ENCODE peak calls at places on chromosomes 6 and 20, in four cellular contexts. L, M, Y and R are unnamed samples.

GRCh38 chr20:48051810-48052491 is 266.7 kb upstream of the SULF2 start:
- DNase-seq in L (no peak), M (peak), Y (no peak), R (no peak)

GRCh38 chr20:53408728-53409157 is 184.9 kb downstream of the ZNF217 start:
- DNase-seq in L (no peak), M (peak), Y (no peak), R (no peak)

GRCh38 chr6:80348263-80348662 is 241.8 kb downstream of the BCKDHB start:
- DNase-seq in L (no peak), M (peak), Y (no peak), R (no peak)

GRCh38 chr6:146545608-146546007 is 2.0 kb downstream of the RAB32 start:
- DNase-seq in L (no peak), M (peak), Y (no peak), R (peak)

GRCh38 chr6:159168536-159169192 is 536 bp upstream of the FNDC1 start:
- DNase-seq in L (peak), M (peak), Y (peak), R (peak)

GRCh38 chr6:70651326-70651905 is 16.3 kb upstream of the SMAP1 start:
- DNase-seq in L (no peak), M (no peak), Y (no peak), R (no peak)

GRCh38 chr6:13397359-13398080 is 69.2 kb upstream of the TBC1D7 start:
- DNase-seq in L (no peak), M (no peak), Y (no peak), R (no peak)

GRCh38 chr6:127824061-127824460 is 76.8 kb downstream of the THEMIS start:
- DNase-seq in L (no peak), M (peak), Y (no peak), R (no peak)

GRCh38 chr20:36645998-36646397 is at the start of gene SLA2:
- DNase-seq in L (no peak), M (no peak), Y (no peak), R (no peak)

GRCh38 chr6:158958504-158959386 is 41.3 kb downstream of the RSPH3 start:
- DNase-seq in L (no peak), M (no peak), Y (no peak), R (peak)

GRCh38 chr20:33333616-33334015 is 50.6 kb downstream of the BPIFB1 start:
- DNase-seq in L (no peak), M (no peak), Y (no peak), R (no peak)

GRCh38 chr6:7087066-7087465 is 20.7 kb upstream of the RREB1 start:
- DNase-seq in L (peak), M (peak), Y (no peak), R (peak)

GRCh38 chr6:93721386-93722048 is 302.2 kb upstream of the EPHA7 start:
- DNase-seq in L (peak), M (no peak), Y (peak), R (no peak)

GRCh38 chr20:4101910-4102309 is 86.6 kb upstream of the RNF24 start:
- DNase-seq in L (no peak), M (no peak), Y (no peak), R (no peak)

GRCh38 chr6:129849456-129849855 is 11.7 kb downstream of the TMEM244 start:
- DNase-seq in L (no peak), M (peak), Y (no peak), R (peak)

GRCh38 chr20:60040471-60041162 is 82.4 kb downstream of the CDH26 start:
- DNase-seq in L (no peak), M (no peak), Y (no peak), R (no peak)

GRCh38 chr6:144264270-144265060 is 20.7 kb upstream of the UTRN start:
- DNase-seq in L (no peak), M (peak), Y (peak), R (peak)

DNA sequence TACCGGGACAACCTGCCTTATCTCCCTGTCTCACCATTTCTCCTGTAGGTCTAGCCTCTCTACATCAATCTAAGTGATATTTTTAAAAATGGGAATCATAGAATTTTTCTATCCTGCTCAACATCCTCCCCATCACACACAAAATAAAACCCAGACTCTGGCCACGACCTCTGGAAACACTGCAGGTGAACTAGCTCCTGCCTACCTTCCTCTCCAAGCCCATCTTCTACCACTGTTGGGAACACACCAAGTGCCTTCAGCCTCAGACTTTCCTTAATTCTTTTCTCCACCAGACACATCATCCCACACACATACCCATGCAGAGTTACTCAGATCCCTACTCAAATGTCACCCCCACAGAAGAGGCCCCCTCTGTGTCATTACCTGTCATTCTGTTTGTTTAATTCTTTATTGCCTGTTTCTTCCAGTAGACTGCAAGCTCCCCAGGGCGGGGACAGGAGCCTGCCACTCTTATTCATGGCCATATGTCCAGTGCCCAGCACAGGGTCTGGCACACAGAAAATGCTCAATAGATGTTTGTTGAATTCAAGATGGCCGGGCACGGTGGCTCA is 9.7 kb upstream of the PLTP start:
- DNase-seq in L (no peak), M (peak), Y (no peak), R (no peak)
- H2BK120ac ChIP-seq in L (no peak), M (no peak), Y (no peak), R (no peak)

GRCh38 chr6:119060255-119060907 is 18.1 kb downstream of the FAM184A start:
- DNase-seq in L (no peak), M (no peak), Y (no peak), R (no peak)
- H3K23ac ChIP-seq in L (no peak), M (no peak), Y (no peak), R (no peak)

GRCh38 chr6:30830438-30830837 is 53.9 kb upstream of the DDR1 start:
- DNase-seq in L (no peak), M (no peak), Y (no peak), R (no peak)
- H2BK120ac ChIP-seq in L (no peak), M (no peak), Y (no peak), R (peak)

GRCh38 chr6:61193771-61194170 is 1092.3 kb downstream of the KHDRBS2 start:
- DNase-seq in L (no peak), M (no peak), Y (no peak), R (no peak)
- H3K23ac ChIP-seq in L (no peak), M (no peak), Y (no peak), R (no peak)

GRCh38 chr20:19991826-19992225 is 25.3 kb upstream of the NAA20 start:
- DNase-seq in L (no peak), M (peak), Y (no peak), R (no peak)

GRCh38 chr20:19996970-19997369 is 20.2 kb upstream of the NAA20 start:
- DNase-seq in L (no peak), M (no peak), Y (no peak), R (no peak)

GRCh38 chr20:19995220-19995863 is 21.8 kb upstream of the NAA20 start:
- DNase-seq in L (no peak), M (peak), Y (no peak), R (peak)

GRCh38 chr20:19992996-19993908 is 23.9 kb upstream of the NAA20 start:
- DNase-seq in L (no peak), M (peak), Y (peak), R (peak)

DNA sequence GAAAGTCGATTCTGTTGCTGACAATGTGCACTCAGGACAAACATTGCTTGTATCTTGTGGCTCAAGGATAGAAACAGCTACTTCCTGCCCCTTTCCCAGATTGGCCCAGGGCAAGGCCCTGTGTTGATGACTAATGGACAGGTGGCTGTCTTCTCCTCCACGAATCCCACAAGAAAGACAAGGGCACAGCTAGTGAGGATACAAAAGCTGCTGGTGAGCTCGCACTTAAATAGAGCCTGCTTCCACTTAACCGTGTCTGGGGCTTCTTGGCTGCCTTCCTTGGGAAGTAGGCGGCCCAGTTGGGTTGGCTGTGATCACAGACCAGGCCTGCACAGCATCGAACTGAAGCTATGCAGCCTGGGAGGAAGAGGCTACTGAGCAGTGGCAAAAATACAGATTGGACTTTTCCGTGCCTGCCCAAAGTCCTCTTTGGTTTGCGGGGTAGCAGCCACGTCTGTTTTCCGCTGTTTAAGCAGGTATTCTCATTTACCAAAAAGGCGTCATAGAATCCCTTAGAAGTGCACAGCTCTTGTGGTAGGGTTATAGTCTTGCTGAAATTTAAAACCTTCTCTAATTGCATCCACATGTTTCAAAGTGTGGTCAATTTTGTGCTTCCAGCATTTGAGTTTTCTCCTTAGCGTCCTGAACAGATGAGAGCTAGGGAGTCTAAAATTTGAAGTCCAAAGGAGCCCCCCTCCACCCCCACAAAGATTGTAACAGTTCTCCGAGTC is 23.1 kb upstream of the NAA20 start:
- DNase-seq in L (no peak), M (peak), Y (no peak), R (peak)
- H2BK120ac ChIP-seq in L (no peak), M (peak), Y (no peak), R (peak)